ENCODE peak calls at places on chromosomes 12 and 14, in six cellular contexts. J, A, V, X, B and O are unnamed samples. For H3K27me3 and H3K9me3, the result is how much of the 10 kb centered on the place peaks cover.

GRCh38 chr12:102659200-102659911 is 179.0 kb upstream of the IGF1 start:
- DNase-seq in J (no peak), X (no peak), V (no peak), B (no peak), A (no peak), O (no peak)

GRCh38 chr14:98548071-98548686 is 723.8 kb downstream of the BCL11B start:
- DNase-seq in V (no peak), A (no peak), J (no peak), X (no peak), B (no peak), O (no peak)

GRCh38 chr12:18462437-18462836 is 201.1 kb downstream of the PIK3C2G start:
- DNase-seq in X (peak), V (peak), A (no peak), B (no peak), J (no peak), O (no peak)

GRCh38 chr12:12166751-12167150 is 96.0 kb downstream of the BCL2L14 start:
- DNase-seq in B (no peak), A (no peak), J (no peak), X (no peak), V (no peak), O (no peak)

GRCh38 chr12:24008166-24008565 is 58.7 kb upstream of the SOX5 start:
- DNase-seq in X (no peak), J (no peak), B (no peak), V (no peak), A (no peak), O (no peak)

GRCh38 chr12:77965790-77966189 is 135.1 kb downstream of the NAV3 start:
- DNase-seq in V (no peak), A (no peak), X (peak), J (no peak), B (no peak), O (no peak)

GRCh38 chr14:67817750-67818438 is 1.5 kb upstream of the ZFYVE26 start:
- DNase-seq in B (no peak), J (no peak), V (no peak), X (no peak), A (peak), O (no peak)

GRCh38 chr12:70408004-70408790 is 42.1 kb downstream of the KCNMB4 start:
- DNase-seq in B (no peak), V (no peak), A (no peak), J (no peak), X (no peak), O (no peak)

GRCh38 chr14:89249296-89249565 is 167.8 kb downstream of the FOXN3 start:
- DNase-seq in V (peak), A (no peak), J (no peak), B (no peak), X (no peak), O (no peak)

GRCh38 chr14:76955575-76956252 is 72.8 kb downstream of the IRF2BPL start:
- DNase-seq in A (no peak), V (peak), J (no peak), X (peak), B (peak), O (peak)

GRCh38 chr14:103103461-103104388 is 9.2 kb downstream of the EXOC3L4 start:
- DNase-seq in X (no peak), A (no peak), V (peak), B (no peak), J (peak), O (no peak)

GRCh38 chr14:75427126-75427481 is 718 bp upstream of the JDP2 start:
- DNase-seq in B (no peak), X (no peak), A (peak), J (peak), V (no peak), O (no peak)

GRCh38 chr12:34601689-34602088 is 579.4 kb downstream of the ALG10 start:
- DNase-seq in A (no peak), B (peak), V (no peak), X (no peak), J (no peak), O (no peak)

GRCh38 chr12:34604227-34604626 is 581.9 kb downstream of the ALG10 start:
- DNase-seq in B (no peak), J (no peak), X (no peak), V (no peak), A (no peak), O (no peak)

GRCh38 chr12:34604631-34605509 is 582.6 kb downstream of the ALG10 start:
- DNase-seq in X (no peak), A (no peak), J (no peak), V (no peak), B (peak), O (no peak)

GRCh38 chr12:34602213-34602940 is 580.1 kb downstream of the ALG10 start:
- DNase-seq in B (peak), V (no peak), J (no peak), X (no peak), A (no peak), O (peak)

GRCh38 chr12:34603382-34604035 is 581.2 kb downstream of the ALG10 start:
- DNase-seq in V (no peak), X (no peak), J (no peak), B (no peak), A (no peak), O (no peak)
- H3K27me3 ChIP-seq in V (under half), X (under half), J (under half), B (under half), A (under half), O (under half)

DNA sequence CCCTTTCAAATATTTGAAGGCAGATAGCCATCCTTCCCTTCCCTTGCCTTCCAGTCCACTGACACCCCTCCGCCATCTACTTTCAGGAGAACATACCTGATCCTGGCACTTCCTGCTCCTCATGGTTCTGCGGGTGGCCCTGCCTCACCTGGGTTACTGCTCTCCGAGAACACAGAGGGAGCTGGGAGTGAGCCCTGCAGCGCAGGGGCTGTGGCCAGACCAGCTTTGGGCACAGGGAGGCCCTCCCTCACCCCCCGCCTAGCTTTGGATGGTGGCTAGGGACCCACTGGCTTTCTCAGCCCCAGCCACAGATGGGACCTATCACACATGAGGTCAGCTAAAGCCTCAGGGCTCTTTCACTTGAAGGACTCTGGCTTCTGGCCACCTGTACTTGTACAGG is 12.4 kb downstream of the IQSEC3 start:
- DNase-seq in J (no peak), A (no peak), B (no peak), X (no peak), V (no peak), O (no peak)
- H3K9me3 ChIP-seq in J (under half), A (under half), B (under half), X (under half), V (under half), O (under half)

GRCh38 chr14:69049675-69050074 is 70.6 kb upstream of the ACTN1 start:
- DNase-seq in B (peak), X (peak), J (no peak), V (no peak), A (no peak), O (no peak)
- H3K27me3 ChIP-seq in B (under half), X (under half), J (under half), V (under half), A (under half), O (under half)

GRCh38 chr12:38158428-38159091 is 158.0 kb upstream of the ALG10B start:
- DNase-seq in A (no peak), J (no peak), X (no peak), B (no peak), V (no peak), O (no peak)

GRCh38 chr12:38161123-38162000 is 155.2 kb upstream of the ALG10B start:
- DNase-seq in X (no peak), A (no peak), J (no peak), B (peak), V (no peak), O (no peak)

GRCh38 chr12:38160318-38161122 is 156.1 kb upstream of the ALG10B start:
- DNase-seq in X (no peak), B (peak), V (no peak), J (no peak), A (no peak), O (no peak)

GRCh38 chr12:38159092-38159551 is 157.5 kb upstream of the ALG10B start:
- DNase-seq in X (no peak), J (no peak), A (no peak), V (no peak), B (no peak), O (no peak)

GRCh38 chr12:38159591-38160317 is 156.8 kb upstream of the ALG10B start:
- DNase-seq in J (no peak), X (no peak), B (no peak), V (no peak), A (no peak), O (no peak)
- H3K9me3 ChIP-seq in J (under half), X (under half), B (under half), V (under half), A (under half), O (under half)

GRCh38 chr14:104545151-104545931 is 34.2 kb upstream of the C14orf180 start:
- DNase-seq in X (no peak), V (no peak), B (no peak), A (no peak), J (no peak), O (no peak)

GRCh38 chr14:104546021-104546491 is 33.5 kb upstream of the C14orf180 start:
- DNase-seq in J (no peak), A (no peak), V (no peak), X (no peak), B (no peak), O (no peak)

GRCh38 chr14:104547998-104548700 is 31.4 kb upstream of the C14orf180 start:
- DNase-seq in B (peak), A (no peak), X (no peak), V (no peak), J (no peak), O (no peak)

GRCh38 chr14:104547310-104547997 is 32.1 kb upstream of the C14orf180 start:
- DNase-seq in A (no peak), V (no peak), J (no peak), B (peak), X (no peak), O (no peak)

GRCh38 chr14:104546591-104547309 is 32.8 kb upstream of the C14orf180 start:
- DNase-seq in A (no peak), X (no peak), J (no peak), B (no peak), V (no peak), O (no peak)
- H3K27me3 ChIP-seq in A (under half), X (under half), J (half or more), B (under half), V (half or more), O (under half)

GRCh38 chr12:133227281-133227852 is 8.3 kb downstream of the ANHX start:
- DNase-seq in J (no peak), X (no peak), V (no peak), A (no peak), B (peak), O (no peak)

GRCh38 chr12:133222211-133222610 is 13.5 kb downstream of the ANHX start:
- DNase-seq in X (no peak), B (peak), V (no peak), J (no peak), A (no peak), O (no peak)

GRCh38 chr12:133225527-133225926 is 10.2 kb downstream of the ANHX start:
- DNase-seq in B (peak), X (no peak), A (no peak), V (no peak), J (no peak), O (no peak)

GRCh38 chr12:133231001-133231400 is 4.7 kb downstream of the ANHX start:
- DNase-seq in V (no peak), A (no peak), X (no peak), B (no peak), J (no peak), O (no peak)

GRCh38 chr12:133226690-133227089 is 9.0 kb downstream of the ANHX start:
- DNase-seq in B (no peak), V (no peak), X (no peak), A (no peak), J (no peak), O (no peak)
- H3K9me3 ChIP-seq in B (under half), V (under half), X (under half), A (under half), J (half or more), O (under half)

DNA sequence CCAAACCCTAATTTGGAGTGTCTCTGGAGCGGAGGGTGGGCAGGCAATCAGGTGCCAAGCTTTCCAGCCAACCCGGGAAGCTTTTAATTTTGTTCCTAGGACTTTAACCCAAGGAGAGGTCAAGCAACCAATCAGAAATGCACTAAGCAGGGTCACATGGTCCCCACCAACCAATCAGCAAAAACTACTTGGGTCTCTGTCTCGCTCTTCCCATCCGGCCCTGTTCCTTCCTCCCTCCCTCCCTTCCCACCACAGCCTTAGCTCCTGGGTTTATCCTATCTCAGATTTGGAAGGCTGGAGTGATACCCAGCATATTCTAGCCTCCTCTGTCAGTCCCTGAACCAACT is 7.3 kb downstream of the HOXC5 start:
- DNase-seq in J (no peak), A (no peak), V (peak), B (no peak), X (no peak), O (no peak)
- H3K27me3 ChIP-seq in J (half or more), A (half or more), V (under half), B (under half), X (half or more), O (half or more)